ENCODE peak calls at places on chromosomes 11 and 22, in nine cellular contexts. One of them, this sample, is unnamed.

GRCh38 chr11:70471254-70471653 is 72.9 kb downstream of the CTTN start:
- DNase-seq in GM03348: no peak
- DNase-seq in iris pigment epithelial cell: peak
- DNase-seq in iPS-NIHi11: peak
- DNase-seq in naive thymus-derived CD8-positive, alpha-beta T cell: no peak
- DNase-seq in ureter: no peak
- DNase-seq in amniotic stem cell: no peak
- DNase-seq in CD8-positive, alpha-beta T cell: no peak
- DNase-seq in activated T-cell treated with anti-CD3 and anti-CD28 coated beads, Interleukin-2, amount 50 U/mL, for 72 hours: peak
- DNase-seq in this sample: no peak

GRCh38 chr22:20440637-20441591 is 3.3 kb upstream of the SCARF2 start:
- DNase-seq in GM03348: no peak
- DNase-seq in iris pigment epithelial cell: no peak
- DNase-seq in iPS-NIHi11: no peak
- DNase-seq in naive thymus-derived CD8-positive, alpha-beta T cell: no peak
- DNase-seq in ureter: no peak
- DNase-seq in amniotic stem cell: no peak
- DNase-seq in CD8-positive, alpha-beta T cell: no peak
- DNase-seq in activated T-cell treated with anti-CD3 and anti-CD28 coated beads, Interleukin-2, amount 50 U/mL, for 72 hours: no peak
- DNase-seq in this sample: no peak

GRCh38 chr11:31834237-31834636 is 23.1 kb upstream of the PAX6 start:
- DNase-seq in GM03348: no peak
- DNase-seq in iris pigment epithelial cell: no peak
- DNase-seq in iPS-NIHi11: peak
- DNase-seq in naive thymus-derived CD8-positive, alpha-beta T cell: no peak
- DNase-seq in ureter: no peak
- DNase-seq in amniotic stem cell: no peak
- DNase-seq in CD8-positive, alpha-beta T cell: no peak
- DNase-seq in activated T-cell treated with anti-CD3 and anti-CD28 coated beads, Interleukin-2, amount 50 U/mL, for 72 hours: no peak
- DNase-seq in this sample: no peak

GRCh38 chr11:103110406-103110805 is 1.2 kb downstream of the DYNC2H1 start:
- DNase-seq in GM03348: peak
- DNase-seq in iris pigment epithelial cell: peak
- DNase-seq in iPS-NIHi11: no peak
- DNase-seq in naive thymus-derived CD8-positive, alpha-beta T cell: no peak
- DNase-seq in ureter: no peak
- DNase-seq in amniotic stem cell: peak
- DNase-seq in CD8-positive, alpha-beta T cell: no peak
- DNase-seq in activated T-cell treated with anti-CD3 and anti-CD28 coated beads, Interleukin-2, amount 50 U/mL, for 72 hours: no peak
- DNase-seq in this sample: no peak

GRCh38 chr11:94933225-94934130 is 39.9 kb downstream of the CWC15 start:
- DNase-seq in GM03348: peak
- DNase-seq in iris pigment epithelial cell: peak
- DNase-seq in iPS-NIHi11: no peak
- DNase-seq in naive thymus-derived CD8-positive, alpha-beta T cell: no peak
- DNase-seq in ureter: no peak
- DNase-seq in amniotic stem cell: peak
- DNase-seq in CD8-positive, alpha-beta T cell: no peak
- DNase-seq in activated T-cell treated with anti-CD3 and anti-CD28 coated beads, Interleukin-2, amount 50 U/mL, for 72 hours: no peak
- DNase-seq in this sample: no peak

GRCh38 chr11:87215236-87215635 is 177.5 kb downstream of the TMEM135 start:
- DNase-seq in GM03348: no peak
- DNase-seq in iris pigment epithelial cell: no peak
- DNase-seq in iPS-NIHi11: no peak
- DNase-seq in naive thymus-derived CD8-positive, alpha-beta T cell: no peak
- DNase-seq in ureter: no peak
- DNase-seq in amniotic stem cell: no peak
- DNase-seq in CD8-positive, alpha-beta T cell: no peak
- DNase-seq in activated T-cell treated with anti-CD3 and anti-CD28 coated beads, Interleukin-2, amount 50 U/mL, for 72 hours: no peak
- DNase-seq in this sample: no peak

GRCh38 chr11:61004841-61005240 is 33.4 kb downstream of the CD6 start:
- DNase-seq in GM03348: no peak
- DNase-seq in iris pigment epithelial cell: no peak
- DNase-seq in iPS-NIHi11: no peak
- DNase-seq in naive thymus-derived CD8-positive, alpha-beta T cell: no peak
- DNase-seq in ureter: no peak
- DNase-seq in amniotic stem cell: no peak
- DNase-seq in CD8-positive, alpha-beta T cell: peak
- DNase-seq in activated T-cell treated with anti-CD3 and anti-CD28 coated beads, Interleukin-2, amount 50 U/mL, for 72 hours: no peak
- DNase-seq in this sample: no peak

GRCh38 chr11:74604311-74604710 is 11.9 kb downstream of the POLD3 start:
- DNase-seq in GM03348: no peak
- DNase-seq in iris pigment epithelial cell: no peak
- DNase-seq in iPS-NIHi11: no peak
- DNase-seq in naive thymus-derived CD8-positive, alpha-beta T cell: no peak
- DNase-seq in ureter: no peak
- DNase-seq in amniotic stem cell: no peak
- DNase-seq in CD8-positive, alpha-beta T cell: no peak
- DNase-seq in activated T-cell treated with anti-CD3 and anti-CD28 coated beads, Interleukin-2, amount 50 U/mL, for 72 hours: no peak
- DNase-seq in this sample: no peak

GRCh38 chr11:15969281-15969680 is 387.1 kb downstream of the SOX6 start:
- DNase-seq in GM03348: peak
- DNase-seq in iris pigment epithelial cell: peak
- DNase-seq in iPS-NIHi11: no peak
- DNase-seq in naive thymus-derived CD8-positive, alpha-beta T cell: no peak
- DNase-seq in ureter: no peak
- DNase-seq in amniotic stem cell: peak
- DNase-seq in CD8-positive, alpha-beta T cell: no peak
- DNase-seq in activated T-cell treated with anti-CD3 and anti-CD28 coated beads, Interleukin-2, amount 50 U/mL, for 72 hours: no peak
- DNase-seq in this sample: peak

GRCh38 chr11:20110908-20111669 is 49.2 kb downstream of the DBX1 start:
- DNase-seq in GM03348: peak
- DNase-seq in iris pigment epithelial cell: peak
- DNase-seq in iPS-NIHi11: peak
- DNase-seq in naive thymus-derived CD8-positive, alpha-beta T cell: no peak
- DNase-seq in ureter: no peak
- DNase-seq in amniotic stem cell: no peak
- DNase-seq in CD8-positive, alpha-beta T cell: no peak
- DNase-seq in activated T-cell treated with anti-CD3 and anti-CD28 coated beads, Interleukin-2, amount 50 U/mL, for 72 hours: peak
- DNase-seq in this sample: no peak

GRCh38 chr22:32413715-32414114 is 1.7 kb upstream of the RTCB start:
- DNase-seq in GM03348: peak
- DNase-seq in iris pigment epithelial cell: peak
- DNase-seq in iPS-NIHi11: peak
- DNase-seq in naive thymus-derived CD8-positive, alpha-beta T cell: no peak
- DNase-seq in ureter: no peak
- DNase-seq in amniotic stem cell: no peak
- DNase-seq in CD8-positive, alpha-beta T cell: no peak
- DNase-seq in activated T-cell treated with anti-CD3 and anti-CD28 coated beads, Interleukin-2, amount 50 U/mL, for 72 hours: no peak
- DNase-seq in this sample: no peak

GRCh38 chr11:79397252-79397651 is 43.6 kb downstream of the TENM4 start:
- DNase-seq in GM03348: peak
- DNase-seq in iris pigment epithelial cell: peak
- DNase-seq in iPS-NIHi11: no peak
- DNase-seq in naive thymus-derived CD8-positive, alpha-beta T cell: no peak
- DNase-seq in ureter: no peak
- DNase-seq in amniotic stem cell: no peak
- DNase-seq in CD8-positive, alpha-beta T cell: no peak
- DNase-seq in activated T-cell treated with anti-CD3 and anti-CD28 coated beads, Interleukin-2, amount 50 U/mL, for 72 hours: no peak
- DNase-seq in this sample: no peak

GRCh38 chr22:46737105-46737975 is 712 bp downstream of the CERK start:
- DNase-seq in GM03348: peak
- DNase-seq in iris pigment epithelial cell: peak
- DNase-seq in iPS-NIHi11: peak
- DNase-seq in naive thymus-derived CD8-positive, alpha-beta T cell: peak
- DNase-seq in ureter: no peak
- DNase-seq in amniotic stem cell: no peak
- DNase-seq in CD8-positive, alpha-beta T cell: peak
- DNase-seq in activated T-cell treated with anti-CD3 and anti-CD28 coated beads, Interleukin-2, amount 50 U/mL, for 72 hours: peak
- DNase-seq in this sample: no peak

GRCh38 chr11:47483408-47483807 is 34.5 kb upstream of the RAPSN start:
- DNase-seq in GM03348: no peak
- DNase-seq in iris pigment epithelial cell: no peak
- DNase-seq in iPS-NIHi11: no peak
- DNase-seq in naive thymus-derived CD8-positive, alpha-beta T cell: no peak
- DNase-seq in ureter: no peak
- DNase-seq in amniotic stem cell: no peak
- DNase-seq in CD8-positive, alpha-beta T cell: no peak
- DNase-seq in activated T-cell treated with anti-CD3 and anti-CD28 coated beads, Interleukin-2, amount 50 U/mL, for 72 hours: no peak
- DNase-seq in this sample: no peak

GRCh38 chr11:132942611-132943324 is 589.5 kb downstream of the OPCML start:
- DNase-seq in GM03348: peak
- DNase-seq in iris pigment epithelial cell: no peak
- DNase-seq in iPS-NIHi11: peak
- DNase-seq in naive thymus-derived CD8-positive, alpha-beta T cell: no peak
- DNase-seq in ureter: no peak
- DNase-seq in amniotic stem cell: no peak
- DNase-seq in CD8-positive, alpha-beta T cell: no peak
- DNase-seq in activated T-cell treated with anti-CD3 and anti-CD28 coated beads, Interleukin-2, amount 50 U/mL, for 72 hours: no peak
- DNase-seq in this sample: no peak

GRCh38 chr22:45045219-45045618 is 35.4 kb upstream of the PHF21B start:
- DNase-seq in GM03348: no peak
- DNase-seq in iris pigment epithelial cell: no peak
- DNase-seq in iPS-NIHi11: no peak
- DNase-seq in naive thymus-derived CD8-positive, alpha-beta T cell: no peak
- DNase-seq in ureter: no peak
- DNase-seq in amniotic stem cell: no peak
- DNase-seq in CD8-positive, alpha-beta T cell: no peak
- DNase-seq in activated T-cell treated with anti-CD3 and anti-CD28 coated beads, Interleukin-2, amount 50 U/mL, for 72 hours: no peak
- DNase-seq in this sample: no peak

GRCh38 chr22:27242917-27243589 is 558.5 kb downstream of the MN1 start:
- DNase-seq in GM03348: no peak
- DNase-seq in iris pigment epithelial cell: no peak
- DNase-seq in iPS-NIHi11: no peak
- DNase-seq in naive thymus-derived CD8-positive, alpha-beta T cell: no peak
- DNase-seq in ureter: no peak
- DNase-seq in amniotic stem cell: no peak
- DNase-seq in CD8-positive, alpha-beta T cell: no peak
- DNase-seq in activated T-cell treated with anti-CD3 and anti-CD28 coated beads, Interleukin-2, amount 50 U/mL, for 72 hours: no peak
- DNase-seq in this sample: no peak

GRCh38 chr11:123145661-123146060 is 49.4 kb downstream of the CLMP start:
- DNase-seq in GM03348: no peak
- DNase-seq in iris pigment epithelial cell: no peak
- DNase-seq in iPS-NIHi11: no peak
- DNase-seq in naive thymus-derived CD8-positive, alpha-beta T cell: no peak
- DNase-seq in ureter: no peak
- DNase-seq in amniotic stem cell: no peak
- DNase-seq in CD8-positive, alpha-beta T cell: no peak
- DNase-seq in activated T-cell treated with anti-CD3 and anti-CD28 coated beads, Interleukin-2, amount 50 U/mL, for 72 hours: no peak
- DNase-seq in this sample: no peak

This sample was measured in hypothalamus.